ENCODE peak calls at places on chromosome 17, in ten cellular contexts. T, J, K, A, P, Q, Z, O, H and R are unnamed samples.

GRCh38 chr17:50556803-50557202 is 3.7 kb upstream of the CACNA1G start:
- DNase-seq in J (no peak), K (no peak), P (no peak), T (no peak), Z (no peak), A (no peak), H (no peak), O (no peak), Q (no peak), R (no peak)

GRCh38 chr17:29376667-29377268 is 13.4 kb upstream of the TAOK1 start:
- DNase-seq in J (peak), A (no peak), Z (no peak), O (peak), T (peak), Q (peak), P (peak), K (no peak), H (no peak), R (peak)

GRCh38 chr17:78210111-78210510 is 3.9 kb upstream of the BIRC5 start:
- DNase-seq in Q (no peak), Z (no peak), O (no peak), J (no peak), K (peak), T (no peak), A (no peak), P (no peak), H (no peak), R (no peak)

GRCh38 chr17:27566673-27567562 is 64.1 kb upstream of the LGALS9 start:
- DNase-seq in O (peak), K (no peak), Z (no peak), H (no peak), Q (no peak), P (no peak), T (peak), A (no peak), J (no peak), R (peak)

GRCh38 chr17:58317421-58318064 is 11.1 kb downstream of the TSPOAP1 start:
- DNase-seq in H (peak), Z (no peak), A (no peak), Q (peak), J (peak), K (peak), P (peak), T (peak), O (peak), R (peak)

GRCh38 chr17:78717431-78717980 is 64.6 kb downstream of the CYTH1 start:
- DNase-seq in K (no peak), J (peak), A (no peak), Z (no peak), Q (no peak), P (peak), T (peak), H (no peak), O (peak), R (peak)

GRCh38 chr17:15289285-15290185 is 24.4 kb upstream of the PMP22 start:
- DNase-seq in K (no peak), O (peak), J (peak), Q (no peak), H (no peak), A (no peak), T (peak), P (no peak), Z (no peak), R (peak)

GRCh38 chr17:38598995-38599394 is 6.8 kb downstream of the SRCIN1 start:
- DNase-seq in Q (no peak), K (no peak), Z (no peak), O (no peak), H (no peak), P (no peak), J (no peak), A (no peak), T (no peak), R (no peak)

GRCh38 chr17:6668727-6669425 is 17.3 kb downstream of the C17orf100 start:
- DNase-seq in K (no peak), H (no peak), T (no peak), P (no peak), Z (no peak), O (no peak), J (no peak), A (no peak), Q (peak), R (no peak)

GRCh38 chr17:27577884-27578717 is 52.9 kb upstream of the LGALS9 start:
- DNase-seq in P (peak), Q (no peak), H (no peak), K (no peak), O (peak), A (no peak), J (peak), Z (no peak), T (no peak), R (peak)

GRCh38 chr17:81566461-81567126 is 14.4 kb upstream of the FAAP100 start:
- DNase-seq in O (peak), Q (no peak), T (peak), J (peak), H (peak), K (peak), P (peak), Z (peak), A (no peak), R (peak)

GRCh38 chr17:34658796-34659195 is 79.4 kb downstream of the TMEM132E start:
- DNase-seq in O (no peak), P (no peak), Q (no peak), K (no peak), J (no peak), T (no peak), Z (no peak), A (no peak), H (no peak), R (no peak)

GRCh38 chr17:6090253-6090652 is 20.1 kb downstream of the WSCD1 start:
- DNase-seq in J (no peak), H (no peak), P (no peak), T (no peak), Z (no peak), O (no peak), K (no peak), A (no peak), Q (peak), R (no peak)

GRCh38 chr17:80920406-80920805 is 71.2 kb upstream of the CHMP6 start:
- DNase-seq in A (no peak), T (no peak), K (no peak), H (peak), Q (no peak), J (no peak), P (no peak), O (peak), Z (no peak), R (peak)

GRCh38 chr17:72187544-72187943 is 66.7 kb downstream of the SOX9 start:
- DNase-seq in Z (no peak), J (no peak), K (no peak), Q (no peak), P (peak), A (no peak), T (no peak), O (peak), H (no peak), R (peak)

GRCh38 chr17:36625188-36625587 is 23.8 kb downstream of the MRM1 start:
- DNase-seq in O (no peak), J (no peak), H (no peak), P (no peak), T (no peak), A (no peak), K (no peak), Q (no peak), Z (no peak), R (no peak)

GRCh38 chr17:28518132-28518531 is 12.0 kb downstream of the FOXN1 start:
- DNase-seq in O (no peak), Z (no peak), P (no peak), Q (no peak), J (no peak), K (no peak), H (no peak), T (no peak), A (no peak), R (no peak)

GRCh38 chr17:66287911-66288310 is 14.5 kb upstream of the PRKCA start:
- DNase-seq in P (no peak), J (no peak), T (peak), K (no peak), Z (no peak), O (no peak), A (no peak), Q (no peak), H (no peak), R (no peak)

GRCh38 chr17:14225153-14226004 is 11.3 kb downstream of the CDRT15 start:
- DNase-seq in J (no peak), Z (no peak), Q (no peak), T (no peak), K (no peak), H (no peak), A (peak), O (no peak), P (no peak), R (no peak)

GRCh38 chr17:49587366-49588073 is 11.8 kb downstream of the NXPH3 start:
- DNase-seq in K (no peak), Z (no peak), T (no peak), A (no peak), P (no peak), Q (no peak), H (no peak), J (no peak), O (no peak), R (no peak)

GRCh38 chr17:17215575-17215974 is 9.4 kb upstream of the PLD6 start:
- DNase-seq in P (no peak), O (no peak), J (no peak), T (no peak), H (no peak), K (no peak), Q (no peak), Z (no peak), A (no peak), R (no peak)

GRCh38 chr17:57355090-57355859 is 99.0 kb downstream of the MSI2 start:
- DNase-seq in T (no peak), Z (no peak), A (no peak), H (no peak), P (no peak), O (no peak), K (no peak), Q (no peak), J (no peak), R (peak)

GRCh38 chr17:69062860-69063621 is 2.3 kb upstream of the ABCA9 start:
- DNase-seq in Q (no peak), O (no peak), T (no peak), P (no peak), Z (no peak), A (no peak), H (no peak), J (no peak), K (no peak), R (no peak)

GRCh38 chr17:18380471-18381157 is 3.0 kb downstream of the EVPLL start:
- DNase-seq in Z (no peak), Q (peak), J (no peak), O (no peak), T (no peak), A (no peak), P (no peak), H (no peak), K (no peak), R (no peak)

GRCh38 chr17:33389506-33390141 is 96.5 kb upstream of the ASIC2 start:
- DNase-seq in Q (no peak), H (no peak), J (peak), Z (no peak), O (no peak), K (no peak), P (no peak), A (no peak), T (no peak), R (peak)

GRCh38 chr17:7703584-7704574 is 1.1 kb upstream of the EFNB3 start:
- DNase-seq in J (peak), O (no peak), P (peak), H (peak), Q (no peak), K (peak), A (no peak), T (peak), Z (no peak), R (peak)

GRCh38 chr17:32627233-32628008 is 140.6 kb downstream of the CDK5R1 start:
- DNase-seq in J (peak), Q (no peak), Z (no peak), T (no peak), O (no peak), P (peak), A (no peak), K (no peak), H (peak), R (peak)

GRCh38 chr17:80763293-80763867 is 218.7 kb downstream of the RPTOR start:
- DNase-seq in J (no peak), K (no peak), A (no peak), P (no peak), Q (no peak), T (no peak), O (no peak), H (no peak), Z (no peak), R (no peak)

GRCh38 chr17:34203018-34203646 is 52.0 kb upstream of the CCL2 start:
- DNase-seq in P (peak), Z (no peak), Q (no peak), J (no peak), O (no peak), T (no peak), A (no peak), K (no peak), H (no peak), R (peak)

GRCh38 chr17:19555746-19556145 is 22.1 kb downstream of the SLC47A1 start:
- DNase-seq in Z (no peak), T (no peak), J (no peak), Q (no peak), K (no peak), O (no peak), P (no peak), A (no peak), H (no peak), R (no peak)

GRCh38 chr17:37300683-37301082 is 75.1 kb upstream of the C17orf78 start:
- DNase-seq in A (no peak), O (no peak), K (no peak), H (no peak), Z (no peak), Q (no peak), P (no peak), T (no peak), J (no peak), R (no peak)

GRCh38 chr17:58352843-58353719 is 1.1 kb upstream of the SUPT4H1 start:
- DNase-seq in H (peak), T (no peak), K (no peak), P (peak), J (peak), Q (no peak), A (no peak), O (peak), Z (no peak), R (peak)

GRCh38 chr17:64061157-64061898 is 40.9 kb upstream of the ICAM2 start:
- DNase-seq in Z (no peak), P (no peak), K (no peak), Q (no peak), T (no peak), O (peak), A (no peak), H (no peak), J (no peak), R (peak)

GRCh38 chr17:46978489-46979022 is 497 bp downstream of the RPRML start:
- DNase-seq in P (no peak), K (no peak), O (no peak), Z (no peak), Q (no peak), J (no peak), H (no peak), T (peak), A (no peak), R (no peak)
- H3K4me3 ChIP-seq in P (no peak), K (peak), O (peak), Z (peak), Q (peak), J (peak), H (peak), T (peak), A (peak), R (peak)

GRCh38 chr17:40076101-40076498 is 13.3 kb downstream of the THRA start:
- DNase-seq in Q (no peak), K (no peak), O (no peak), T (no peak), P (no peak), Z (no peak), A (no peak), H (no peak), J (no peak), R (no peak)
- H3K4me3 ChIP-seq in Q (no peak), K (peak), O (no peak), T (no peak), P (no peak), Z (peak), A (peak), H (no peak), J (no peak), R (no peak)

GRCh38 chr17:61486135-61487120 is 34.2 kb downstream of the TBX4 start:
- DNase-seq in H (no peak), A (no peak), P (no peak), O (no peak), Q (peak), Z (no peak), K (peak), J (no peak), T (no peak), R (no peak)

GRCh38 chr17:61487161-61487654 is 35.0 kb downstream of the TBX4 start:
- DNase-seq in P (no peak), K (no peak), J (no peak), Q (peak), H (no peak), A (no peak), Z (no peak), O (no peak), T (no peak), R (no peak)

GRCh38 chr17:61489719-61490490 is 37.7 kb downstream of the TBX4 start:
- DNase-seq in J (no peak), K (no peak), Q (no peak), H (no peak), T (no peak), O (no peak), Z (no peak), P (no peak), A (no peak), R (no peak)

GRCh38 chr17:61488878-61489718 is 36.9 kb downstream of the TBX4 start:
- DNase-seq in H (no peak), Z (no peak), A (no peak), K (no peak), J (no peak), T (peak), P (peak), Q (peak), O (no peak), R (no peak)

GRCh38 chr17:61487668-61488595 is 35.7 kb downstream of the TBX4 start:
- DNase-seq in Z (no peak), A (no peak), T (no peak), H (no peak), P (no peak), J (no peak), Q (peak), O (no peak), K (no peak), R (no peak)
- H3K4me3 ChIP-seq in Z (no peak), A (no peak), T (no peak), H (no peak), P (no peak), J (no peak), Q (no peak), O (no peak), K (no peak), R (no peak)

GRCh38 chr17:4950757-4951204 is at the start of gene ENO3:
- DNase-seq in A (no peak), K (no peak), H (peak), Q (no peak), J (no peak), T (no peak), Z (no peak), O (no peak), P (no peak), R (no peak)
- H3K4me3 ChIP-seq in A (peak), K (peak), H (peak), Q (peak), J (peak), T (peak), Z (peak), O (peak), P (peak), R (peak)

DNA sequence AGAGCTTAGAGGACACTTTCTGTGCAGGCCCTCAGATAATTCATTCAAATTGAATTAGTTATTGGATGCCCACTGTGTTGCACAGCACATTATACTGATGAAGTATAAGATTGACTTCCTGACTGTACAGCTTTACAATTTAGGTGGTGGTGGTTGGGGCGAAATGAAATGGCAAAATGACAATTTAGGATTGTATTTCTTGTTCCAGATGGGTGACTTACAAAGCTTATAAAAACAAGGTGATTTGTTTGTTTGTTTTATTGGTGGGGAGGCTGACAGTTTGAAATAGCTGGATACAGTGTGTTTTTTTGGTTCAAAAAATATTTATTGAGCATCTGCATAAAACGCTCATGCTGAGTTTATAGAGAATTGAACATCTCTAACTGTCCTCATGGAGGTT is 1.6 kb downstream of the MAP2K4 start:
- DNase-seq in Z (no peak), P (no peak), T (no peak), J (no peak), Q (no peak), O (no peak), K (no peak), A (no peak), H (no peak), R (no peak)
- H3K4me3 ChIP-seq in Z (no peak), P (no peak), T (peak), J (peak), Q (no peak), O (peak), K (no peak), A (peak), H (no peak), R (no peak)

GRCh38 chr17:42520540-42520951 is 15.5 kb upstream of the NAGLU start:
- DNase-seq in Q (no peak), Z (no peak), J (no peak), O (no peak), H (peak), K (peak), T (no peak), P (no peak), A (no peak), R (no peak)

GRCh38 chr17:42519546-42520444 is 16.2 kb upstream of the NAGLU start:
- DNase-seq in A (peak), Z (peak), O (peak), K (peak), Q (peak), H (peak), J (peak), P (peak), T (peak), R (peak)

GRCh38 chr17:42518755-42519545 is 17.1 kb upstream of the NAGLU start:
- DNase-seq in A (no peak), H (peak), Q (no peak), K (peak), P (peak), O (no peak), Z (no peak), J (peak), T (peak), R (peak)

GRCh38 chr17:42517516-42517915 is 18.5 kb upstream of the NAGLU start:
- DNase-seq in H (peak), P (peak), K (peak), O (peak), Z (peak), Q (peak), J (peak), A (peak), T (peak), R (peak)

DNA sequence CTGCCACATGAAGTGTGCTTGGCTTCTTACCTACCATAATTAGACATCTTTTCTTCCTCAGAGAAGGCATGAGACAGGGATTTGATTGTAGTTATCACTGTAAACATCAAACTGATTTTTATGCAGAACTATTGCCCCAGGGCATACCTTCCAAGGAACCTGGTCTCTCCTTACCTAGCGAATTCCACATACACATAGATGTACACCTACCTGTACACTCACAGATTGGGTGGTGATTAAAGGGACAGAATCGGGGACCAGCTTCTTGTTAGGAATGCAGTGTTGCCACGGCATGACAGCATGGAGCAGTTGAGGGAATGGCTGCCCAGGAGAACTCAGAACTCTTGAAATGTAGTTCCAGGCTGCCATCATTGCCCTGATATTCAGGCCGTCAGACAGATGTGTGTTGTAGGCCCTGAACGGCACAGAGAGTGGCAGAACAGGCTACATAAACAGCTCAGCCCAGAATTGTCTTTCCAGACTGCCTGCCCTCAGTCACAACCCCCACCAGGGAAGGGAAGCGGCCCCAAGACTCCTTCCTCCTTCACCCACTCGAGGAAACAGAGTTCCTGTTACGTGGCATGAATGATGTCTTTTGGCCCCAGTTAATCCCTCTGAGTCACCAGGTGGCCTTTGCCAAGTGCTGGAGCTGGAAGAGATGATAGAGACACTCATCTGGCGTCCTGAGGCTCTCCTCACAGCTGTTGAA is 17.8 kb upstream of the NAGLU start:
- DNase-seq in O (peak), P (peak), T (peak), A (peak), Z (peak), K (peak), J (peak), H (peak), Q (peak), R (peak)
- H3K4me3 ChIP-seq in O (no peak), P (no peak), T (peak), A (no peak), Z (peak), K (peak), J (no peak), H (no peak), Q (no peak), R (peak)

DNA sequence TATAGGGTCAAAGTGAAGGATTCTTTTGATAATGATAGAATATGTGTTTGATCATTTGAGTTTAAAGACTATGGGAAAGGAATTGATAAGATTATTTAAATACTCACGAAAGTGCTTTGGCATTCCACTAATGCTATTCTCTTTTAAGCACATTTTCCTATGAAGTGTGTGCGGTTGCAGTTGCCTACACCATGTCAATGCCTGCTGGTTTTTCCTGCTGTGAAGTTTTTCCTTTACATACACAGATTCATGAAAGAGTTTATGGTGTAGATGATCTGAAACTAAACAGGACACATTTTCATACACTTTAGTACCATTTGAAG is 78.7 kb downstream of the VMP1 start:
- DNase-seq in A (no peak), Q (no peak), O (no peak), J (no peak), P (no peak), H (no peak), Z (no peak), T (no peak), K (no peak), R (no peak)
- H3K4me3 ChIP-seq in A (peak), Q (no peak), O (peak), J (peak), P (no peak), H (no peak), Z (peak), T (no peak), K (peak), R (no peak)

GRCh38 chr17:74751210-74751529 is 2.7 kb downstream of the NHERF1 start:
- DNase-seq in J (no peak), Z (no peak), Q (no peak), K (no peak), P (no peak), A (no peak), O (no peak), H (no peak), T (no peak), R (no peak)
- H3K4me3 ChIP-seq in J (no peak), Z (peak), Q (no peak), K (no peak), P (no peak), A (no peak), O (no peak), H (no peak), T (no peak), R (no peak)